ENCODE peak calls at places on chromosomes 3 and 15, in five cellular contexts. N, T, A, B and D are unnamed samples.

GRCh38 chr3:61819861-61820260 is 258.5 kb downstream of the PTPRG start:
- DNase-seq in N (no peak), T (no peak), A (no peak), B (no peak), D (no peak)

GRCh38 chr3:57130426-57131209 is 34.5 kb downstream of the IL17RD start:
- DNase-seq in N (no peak), T (peak), A (no peak), B (no peak), D (no peak)

GRCh38 chr3:30114918-30115317 is 491.5 kb upstream of the TGFBR2 start:
- DNase-seq in N (no peak), T (no peak), A (no peak), B (no peak), D (no peak)

GRCh38 chr3:46943237-46944187 is 33.0 kb downstream of the CCDC12 start:
- DNase-seq in N (peak), T (peak), A (no peak), B (peak), D (no peak)

GRCh38 chr3:146273721-146274407 is 23.0 kb upstream of the PLSCR4 start:
- DNase-seq in N (no peak), T (no peak), A (no peak), B (no peak), D (no peak)

GRCh38 chr3:127288921-127289645 is 1.2 kb upstream of the PRR20G start:
- DNase-seq in N (no peak), T (no peak), A (no peak), B (no peak), D (no peak)

GRCh38 chr15:77118787-77119410 is 48.0 kb upstream of the TSPAN3 start:
- DNase-seq in N (peak), T (no peak), A (peak), B (peak), D (peak)

GRCh38 chr3:14491396-14492190 is 48.5 kb downstream of the GRIP2 start:
- DNase-seq in N (no peak), T (peak), A (no peak), B (no peak), D (no peak)

GRCh38 chr15:68658641-68659358 is 80.0 kb downstream of the CORO2B start:
- DNase-seq in N (no peak), T (no peak), A (no peak), B (no peak), D (no peak)

GRCh38 chr3:17742837-17743659 is 617 bp upstream of the TBC1D5 start:
- DNase-seq in N (no peak), T (no peak), A (no peak), B (peak), D (no peak)

GRCh38 chr3:46926039-46926438 is 48.5 kb downstream of the PTH1R start:
- DNase-seq in N (no peak), T (peak), A (no peak), B (no peak), D (no peak)

GRCh38 chr15:42147431-42147735 is 9.1 kb downstream of the PLA2G4F start:
- DNase-seq in N (no peak), T (no peak), A (no peak), B (no peak), D (no peak)

GRCh38 chr15:66069751-66070150 is 183.8 kb downstream of the MEGF11 start:
- DNase-seq in N (no peak), T (no peak), A (no peak), B (peak), D (no peak)

GRCh38 chr3:124770341-124771082 is 40.3 kb downstream of the UMPS start:
- DNase-seq in N (no peak), T (no peak), A (no peak), B (no peak), D (no peak)

GRCh38 chr3:3110299-3110630 is at the start of gene IL5RA:
- DNase-seq in N (no peak), T (no peak), A (no peak), B (no peak), D (no peak)

GRCh38 chr3:169897284-169897683 is 14.1 kb upstream of the SAMD7 start:
- DNase-seq in N (no peak), T (no peak), A (no peak), B (no peak), D (no peak)

GRCh38 chr3:127427169-127427655 is 139.4 kb upstream of the PRR20G start:
- DNase-seq in N (no peak), T (no peak), A (no peak), B (no peak), D (peak)

GRCh38 chr15:39651295-39651694 is 70.4 kb downstream of the THBS1 start:
- DNase-seq in N (no peak), T (no peak), A (no peak), B (no peak), D (no peak)

GRCh38 chr15:71708741-71709140 is 101.6 kb upstream of the NR2E3 start:
- DNase-seq in N (peak), T (no peak), A (no peak), B (no peak), D (no peak)

GRCh38 chr3:9500108-9501050 is 53.2 kb downstream of the LHFPL4 start:
- DNase-seq in N (peak), T (peak), A (peak), B (no peak), D (peak)

GRCh38 chr3:110795163-110795562 is 276.5 kb upstream of the NECTIN3 start:
- DNase-seq in N (no peak), T (no peak), A (no peak), B (no peak), D (no peak)

GRCh38 chr3:101676219-101676764 is 640 bp downstream of the ZBTB11 start:
- DNase-seq in N (peak), T (peak), A (peak), B (peak), D (peak)

GRCh38 chr3:71885001-71885400 is 100.1 kb upstream of the PROK2 start:
- DNase-seq in N (no peak), T (no peak), A (no peak), B (no peak), D (no peak)

GRCh38 chr3:171354049-171354705 is 106.0 kb downstream of the TNIK start:
- DNase-seq in N (no peak), T (no peak), A (no peak), B (no peak), D (peak)

GRCh38 chr3:154089416-154090115 is 31.6 kb upstream of the ARHGEF26 start:
- DNase-seq in N (no peak), T (no peak), A (no peak), B (no peak), D (no peak)

GRCh38 chr15:74977599-74977998 is 17.8 kb upstream of the SCAMP5 start:
- DNase-seq in N (no peak), T (no peak), A (no peak), B (no peak), D (no peak)